ENCODE peak calls at places on chromosomes 12 and 14, in five cellular contexts. One of them, this sample, is unnamed.

GRCh38 chr12:87253157-87253556 is 776.0 kb downstream of the C12orf50 start:
- DNase-seq in activated effector memory CD4-positive, alpha-beta T cell treated with Interleukin-2 at 50 U/mL for 16 hours: no peak
- DNase-seq in cardiac muscle cell: peak; percentile 8
- DNase-seq in adrenal gland: no peak
- DNase-seq in kidney tubule cell: peak; percentile 28
- DNase-seq in this sample: no peak

GRCh38 chr12:47954467-47955045 is 8.8 kb upstream of the TMEM106C start:
- DNase-seq in cardiac muscle cell: no peak
- DNase-seq in adrenal gland: no peak
- DNase-seq in activated effector memory CD4-positive, alpha-beta T cell treated with Interleukin-2 at 50 U/mL for 16 hours: no peak
- DNase-seq in kidney tubule cell: no peak
- DNase-seq in this sample: no peak

GRCh38 chr14:77325746-77326094 is 4.9 kb downstream of the GSTZ1 start:
- DNase-seq in adrenal gland: no peak
- DNase-seq in activated effector memory CD4-positive, alpha-beta T cell treated with Interleukin-2 at 50 U/mL for 16 hours: no peak
- DNase-seq in cardiac muscle cell: no peak
- DNase-seq in kidney tubule cell: no peak
- DNase-seq in this sample: no peak

GRCh38 chr14:50955373-50956043 is 11.2 kb upstream of the PYGL start:
- DNase-seq in adrenal gland: peak; percentile 78
- DNase-seq in activated effector memory CD4-positive, alpha-beta T cell treated with Interleukin-2 at 50 U/mL for 16 hours: no peak
- DNase-seq in kidney tubule cell: peak; percentile 98
- DNase-seq in cardiac muscle cell: peak; percentile 92
- DNase-seq in this sample: peak; percentile 82

GRCh38 chr12:71499834-71500233 is 60.2 kb downstream of the LGR5 start:
- DNase-seq in kidney tubule cell: no peak
- DNase-seq in adrenal gland: no peak
- DNase-seq in activated effector memory CD4-positive, alpha-beta T cell treated with Interleukin-2 at 50 U/mL for 16 hours: no peak
- DNase-seq in cardiac muscle cell: no peak
- DNase-seq in this sample: no peak

GRCh38 chr12:15520083-15520482 is 197.8 kb downstream of the PTPRO start:
- DNase-seq in cardiac muscle cell: no peak
- DNase-seq in kidney tubule cell: no peak
- DNase-seq in activated effector memory CD4-positive, alpha-beta T cell treated with Interleukin-2 at 50 U/mL for 16 hours: no peak
- DNase-seq in adrenal gland: no peak
- DNase-seq in this sample: no peak

GRCh38 chr12:100799770-100800169 is 5.2 kb downstream of the ANO4 start:
- DNase-seq in adrenal gland: no peak
- DNase-seq in kidney tubule cell: peak; percentile 3
- DNase-seq in cardiac muscle cell: no peak
- DNase-seq in activated effector memory CD4-positive, alpha-beta T cell treated with Interleukin-2 at 50 U/mL for 16 hours: no peak
- DNase-seq in this sample: no peak

GRCh38 chr12:128727461-128727860 is 96.3 kb downstream of the SLC15A4 start:
- DNase-seq in adrenal gland: no peak
- DNase-seq in cardiac muscle cell: no peak
- DNase-seq in kidney tubule cell: peak; percentile 86
- DNase-seq in activated effector memory CD4-positive, alpha-beta T cell treated with Interleukin-2 at 50 U/mL for 16 hours: no peak
- DNase-seq in this sample: no peak

GRCh38 chr12:47750229-47750798 is 8.4 kb downstream of the RAPGEF3 start:
- DNase-seq in adrenal gland: no peak
- DNase-seq in cardiac muscle cell: no peak
- DNase-seq in activated effector memory CD4-positive, alpha-beta T cell treated with Interleukin-2 at 50 U/mL for 16 hours: no peak
- DNase-seq in kidney tubule cell: no peak
- DNase-seq in this sample: no peak

GRCh38 chr12:96447256-96447655 is 42.1 kb upstream of the CFAP54 start:
- DNase-seq in adrenal gland: no peak
- DNase-seq in kidney tubule cell: no peak
- DNase-seq in cardiac muscle cell: no peak
- DNase-seq in activated effector memory CD4-positive, alpha-beta T cell treated with Interleukin-2 at 50 U/mL for 16 hours: no peak
- DNase-seq in this sample: no peak

GRCh38 chr12:89707992-89708792 is 446 bp downstream of the ATP2B1 start:
- DNase-seq in activated effector memory CD4-positive, alpha-beta T cell treated with Interleukin-2 at 50 U/mL for 16 hours: peak; percentile 5
- DNase-seq in kidney tubule cell: peak; percentile 41
- DNase-seq in adrenal gland: peak; percentile 58
- DNase-seq in cardiac muscle cell: peak; percentile 27
- DNase-seq in this sample: peak; percentile 47

GRCh38 chr12:22477894-22478287 is 66.5 kb downstream of the C2CD5 start:
- DNase-seq in adrenal gland: no peak
- DNase-seq in cardiac muscle cell: peak; percentile 65
- DNase-seq in kidney tubule cell: no peak
- DNase-seq in activated effector memory CD4-positive, alpha-beta T cell treated with Interleukin-2 at 50 U/mL for 16 hours: no peak
- DNase-seq in this sample: no peak

GRCh38 chr12:76083761-76084276 is 666 bp downstream of the NAP1L1 start:
- DNase-seq in adrenal gland: peak; percentile 80
- DNase-seq in activated effector memory CD4-positive, alpha-beta T cell treated with Interleukin-2 at 50 U/mL for 16 hours: peak; percentile 62
- DNase-seq in kidney tubule cell: peak; percentile 79
- DNase-seq in cardiac muscle cell: peak; percentile 78
- DNase-seq in this sample: peak; percentile 78

GRCh38 chr12:58557156-58557555 is 363.1 kb downstream of the LRIG3 start:
- DNase-seq in adrenal gland: no peak
- DNase-seq in activated effector memory CD4-positive, alpha-beta T cell treated with Interleukin-2 at 50 U/mL for 16 hours: no peak
- DNase-seq in cardiac muscle cell: peak; percentile 75
- DNase-seq in kidney tubule cell: peak; percentile 20
- DNase-seq in this sample: no peak

GRCh38 chr14:21703357-21704339 is 30.0 kb upstream of the OR4E1 start:
- DNase-seq in cardiac muscle cell: peak; percentile 3
- DNase-seq in adrenal gland: no peak
- DNase-seq in activated effector memory CD4-positive, alpha-beta T cell treated with Interleukin-2 at 50 U/mL for 16 hours: no peak
- DNase-seq in kidney tubule cell: no peak
- DNase-seq in this sample: no peak